ENCODE peak calls at places on chromosome 11, in eight cellular contexts. V is thoracic aorta; K is spleen; I is CD4-positive, CD25-positive, alpha-beta regulatory T cell; S is tibial artery; F is trophoblast cell; U is heart right ventricle; J is PC-3. Y is an unnamed sample.

GRCh38 chr11:112650568-112650967 is 310.7 kb upstream of the NCAM1 start:
- DNase-seq in U (no peak), I (no peak), K (no peak), S (no peak), V (no peak), J (no peak), F (no peak), Y (no peak)

GRCh38 chr11:82738116-82738515 is 4.5 kb upstream of the FAM181B start:
- DNase-seq in J (no peak), I (no peak), F (no peak), V (no peak), S (no peak), U (no peak), K (no peak), Y (no peak)

GRCh38 chr11:29432719-29433325 is 584.0 kb downstream of the KCNA4 start:
- DNase-seq in U (no peak), K (no peak), V (no peak), S (no peak), I (no peak), J (peak; percentile 63), F (peak; percentile 56), Y (peak; percentile 0)

GRCh38 chr11:126918556-126918955 is 82.0 kb downstream of the KIRREL3 start:
- DNase-seq in S (no peak), V (no peak), K (no peak), F (no peak), U (no peak), I (no peak), J (no peak), Y (no peak)

GRCh38 chr11:111694851-111695250 is 71.3 kb downstream of the PPP2R1B start:
- DNase-seq in J (no peak), K (no peak), F (no peak), U (no peak), I (no peak), S (no peak), V (no peak), Y (no peak)

GRCh38 chr11:57778318-57779037 is 16.9 kb downstream of the CTNND1 start:
- DNase-seq in I (no peak), S (peak; percentile 86), U (peak; percentile 88), F (no peak), J (peak; percentile 99), V (peak; percentile 64), K (peak; percentile 79), Y (peak; percentile 99)

GRCh38 chr11:44978961-44979331 is 28.3 kb upstream of the TP53I11 start:
- DNase-seq in K (peak; percentile 59), I (no peak), V (no peak), U (no peak), F (no peak), S (no peak), J (peak; percentile 97), Y (no peak)

GRCh38 chr11:132864811-132865576 is 667.3 kb downstream of the OPCML start:
- DNase-seq in S (no peak), I (no peak), F (no peak), V (no peak), K (no peak), J (no peak), U (no peak), Y (no peak)

GRCh38 chr11:44878696-44879095 is 72.0 kb downstream of the TP53I11 start:
- DNase-seq in I (no peak), F (no peak), K (no peak), S (no peak), U (no peak), J (no peak), V (no peak), Y (no peak)

GRCh38 chr11:57978686-57979531 is 44.8 kb upstream of the OR9Q1 start:
- DNase-seq in V (no peak), J (no peak), U (no peak), I (no peak), S (no peak), F (no peak), K (no peak), Y (no peak)

GRCh38 chr11:17986007-17986710 is 26.7 kb downstream of the SERGEF start:
- DNase-seq in J (peak; percentile 76), K (no peak), S (peak; percentile 23), V (no peak), I (no peak), F (no peak), U (peak; percentile 25), Y (no peak)

GRCh38 chr11:125317416-125317815 is 152.9 kb downstream of the PKNOX2 start:
- DNase-seq in J (no peak), S (no peak), I (no peak), K (no peak), U (no peak), V (no peak), F (no peak), Y (no peak)

GRCh38 chr11:84106560-84106959 is 820.4 kb upstream of the CCDC90B start:
- DNase-seq in U (no peak), V (no peak), I (no peak), F (no peak), K (no peak), S (no peak), J (no peak), Y (no peak)

GRCh38 chr11:131275580-131275979 is 94.8 kb upstream of the NTM start:
- DNase-seq in V (no peak), F (no peak), J (no peak), S (no peak), K (no peak), I (no peak), U (no peak), Y (no peak)

GRCh38 chr11:114099392-114100178 is 40.1 kb downstream of the ZBTB16 start:
- DNase-seq in F (no peak), U (no peak), V (no peak), S (no peak), K (no peak), J (no peak), I (no peak), Y (no peak)

GRCh38 chr11:44865866-44866272 is 84.8 kb downstream of the TP53I11 start:
- DNase-seq in F (no peak), I (no peak), S (no peak), U (peak; percentile 75), V (no peak), K (peak; percentile 62), J (peak; percentile 18), Y (no peak)

GRCh38 chr11:34671946-34672345 is 51.1 kb downstream of the EHF start:
- DNase-seq in U (no peak), J (no peak), S (no peak), V (no peak), I (no peak), F (no peak), K (no peak), Y (no peak)

GRCh38 chr11:17714356-17714854 is 5.0 kb upstream of the MYOD1 start:
- DNase-seq in F (no peak), U (no peak), K (no peak), V (no peak), S (peak; percentile 19), J (no peak), I (no peak), Y (no peak)

DNA sequence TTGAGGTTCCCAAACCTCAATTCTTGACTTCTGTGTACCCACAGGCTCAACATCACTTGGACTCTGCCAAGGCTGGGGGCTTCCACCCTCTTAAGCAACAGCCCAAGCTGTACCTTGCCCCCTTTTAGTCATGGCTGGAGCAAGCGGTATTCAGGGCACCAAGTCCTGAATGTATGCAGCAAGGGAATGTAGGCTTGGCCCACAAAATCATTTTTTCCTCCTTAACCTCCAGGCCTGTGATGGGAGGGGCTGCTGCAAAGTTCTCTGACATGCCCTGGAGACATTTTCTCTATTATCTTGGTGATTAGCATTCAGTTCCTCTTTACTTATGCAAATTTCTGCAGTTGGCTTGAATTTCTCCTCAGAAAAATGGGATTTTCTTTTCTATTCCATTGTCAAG is 4.9 kb upstream of the OR5L1 start:
- DNase-seq in J (no peak), V (no peak), U (no peak), I (no peak), F (no peak), K (no peak), S (no peak), Y (no peak)
- H3K9me3 ChIP-seq in J (peaks cover 28% of the 10 kb centered on the region), V (no peaks in the 10 kb centered on the region), U (peaks cover 7% of the 10 kb centered on the region), I (peaks cover 6% of the 10 kb centered on the region), F (peaks cover 7% of the 10 kb centered on the region), K (peaks cover 29% of the 10 kb centered on the region), S (no peaks in the 10 kb centered on the region), Y (no peaks in the 10 kb centered on the region)

DNA sequence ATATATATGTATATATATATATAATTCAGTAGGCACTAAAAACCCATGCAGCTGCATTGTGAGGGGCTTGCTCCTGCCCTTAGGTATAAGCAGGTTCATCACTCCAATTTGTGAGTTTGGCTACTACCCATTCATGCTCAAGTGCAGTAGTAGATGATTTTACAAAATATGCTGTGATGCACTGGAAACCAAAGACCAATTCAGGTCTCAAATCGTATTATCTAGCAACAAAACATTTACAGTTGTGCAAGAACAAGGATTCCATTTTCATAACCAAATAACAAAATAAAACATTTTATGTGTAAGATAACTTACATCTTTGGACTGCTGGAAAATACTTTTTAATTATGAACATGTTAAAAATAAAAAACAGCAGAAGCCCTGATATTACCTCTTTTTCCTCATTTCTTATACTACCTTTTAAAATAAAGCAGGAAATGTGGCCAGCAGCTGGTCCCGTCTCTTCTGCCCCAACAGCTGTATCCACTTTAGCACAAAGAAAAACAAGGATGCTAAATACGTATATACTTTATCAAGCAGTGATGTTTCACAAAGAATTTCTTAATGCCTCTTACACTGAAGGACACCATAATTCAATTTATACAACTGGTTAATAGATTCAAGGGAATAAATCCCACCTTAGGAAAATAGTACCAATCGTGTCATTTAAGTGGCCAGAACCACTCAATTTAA is 2.8 kb downstream of the CREBZF start:
- DNase-seq in F (no peak), J (no peak), S (no peak), K (no peak), U (no peak), V (no peak), I (no peak), Y (no peak)
- H3K4me3 ChIP-seq in F (no peak overlapping the region), J (peak overlapping the region; percentile 98), S (peak overlapping the region; percentile 71), K (peak overlapping the region; percentile 91), U (peak overlapping the region; percentile 64), V (peak overlapping the region; percentile 89), I (peak overlapping the region; percentile 95), Y (peak overlapping the region; percentile 84)

DNA sequence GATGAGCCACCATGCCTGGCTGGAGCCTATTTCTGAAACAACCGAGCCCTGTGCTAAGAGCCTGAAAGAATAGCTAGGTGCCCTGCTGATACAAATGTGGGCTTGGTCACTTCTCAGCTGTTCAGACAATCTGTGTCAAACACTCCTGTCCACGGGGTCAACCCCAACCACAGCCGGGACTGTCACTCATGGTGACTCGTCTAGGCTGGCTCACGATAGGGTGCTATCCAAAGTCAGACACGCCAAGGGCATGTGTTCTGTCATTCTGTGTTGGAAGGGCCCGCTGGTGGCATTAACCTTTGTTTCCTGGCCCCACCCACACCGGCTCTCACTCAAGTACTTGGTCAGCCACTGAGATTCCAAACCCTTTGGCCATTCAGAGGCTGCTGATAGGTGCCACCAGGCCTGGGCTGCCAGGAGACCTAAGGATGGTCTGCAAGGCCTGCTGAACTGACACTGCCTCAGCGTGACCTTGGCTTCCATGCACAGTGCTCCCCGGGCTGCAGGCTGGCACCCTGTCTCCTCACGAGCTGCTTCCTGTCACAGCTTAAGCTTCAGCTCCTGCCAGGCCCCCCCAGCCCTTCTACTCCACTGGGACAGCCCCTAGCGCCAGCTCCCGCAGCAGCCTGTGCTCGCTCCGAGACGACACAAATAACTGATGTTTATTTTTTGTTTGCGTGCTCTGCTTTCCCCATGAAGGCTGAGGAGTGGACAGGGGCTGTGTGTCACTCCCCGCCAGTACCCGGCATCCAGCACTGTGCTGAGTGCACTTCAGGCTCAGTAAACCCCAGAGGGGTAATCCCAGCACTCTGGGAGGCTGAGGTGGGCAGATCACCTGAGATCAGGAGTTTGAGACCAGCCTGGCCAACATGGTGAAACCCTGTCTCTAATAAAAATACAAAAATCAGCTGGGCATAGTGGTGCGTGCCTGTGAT is 14.3 kb upstream of the CDC42BPG start:
- DNase-seq in S (no peak), V (no peak), K (peak; percentile 94), I (peak; percentile 90), U (peak; percentile 65), F (no peak), J (peak; percentile 50), Y (no peak)
- H3K27ac ChIP-seq in S (peak overlapping the region; percentile 97), V (peak overlapping the region; percentile 83), K (peak overlapping the region; percentile 92), I (peak overlapping the region; percentile 91), U (peak overlapping the region; percentile 96), F (no peak overlapping the region), J (peak overlapping the region; percentile 8), Y (no peak overlapping the region)

GRCh38 chr11:62577046-62577708 is 3.5 kb upstream of the EEF1G start:
- DNase-seq in S (no peak), J (no peak), U (no peak), F (no peak), K (peak; percentile 78), V (no peak), I (no peak), Y (no peak)
- H3K9me3 ChIP-seq in S (no peaks in the 10 kb centered on the region), J (no peaks in the 10 kb centered on the region), U (no peaks in the 10 kb centered on the region), F (no peaks in the 10 kb centered on the region), K (no peaks in the 10 kb centered on the region), V (no peaks in the 10 kb centered on the region), I (no peaks in the 10 kb centered on the region), Y (no peaks in the 10 kb centered on the region)

Y was measured in SK-N-MC.